ENCODE peak calls at places on chromosomes 13 and 19, in five cellular contexts. One of them, this sample, is unnamed.

GRCh38 chr19:16014923-16015804 is 61.1 kb upstream of the TPM4 start:
- DNase-seq in activated CD8-positive, alpha-beta memory T cell treated with anti-CD3 and anti-CD28 coated beads, Interleukin-2, amount 50 U/mL, for 48 hours: peak
- DNase-seq in AG08396: no peak
- DNase-seq in astrocyte of the spinal cord: no peak
- DNase-seq in NCI-H2171 treated with DMSO at 0.1 percent for 48 hours: no peak
- DNase-seq in this sample: no peak

GRCh38 chr13:37539176-37539575 is 59.4 kb downstream of the POSTN start:
- DNase-seq in activated CD8-positive, alpha-beta memory T cell treated with anti-CD3 and anti-CD28 coated beads, Interleukin-2, amount 50 U/mL, for 48 hours: no peak
- DNase-seq in AG08396: no peak
- DNase-seq in astrocyte of the spinal cord: no peak
- DNase-seq in NCI-H2171 treated with DMSO at 0.1 percent for 48 hours: no peak
- DNase-seq in this sample: no peak

GRCh38 chr19:40225440-40226305 is 816 bp downstream of the CCNP start:
- DNase-seq in activated CD8-positive, alpha-beta memory T cell treated with anti-CD3 and anti-CD28 coated beads, Interleukin-2, amount 50 U/mL, for 48 hours: no peak
- DNase-seq in AG08396: peak
- DNase-seq in astrocyte of the spinal cord: peak
- DNase-seq in NCI-H2171 treated with DMSO at 0.1 percent for 48 hours: no peak
- DNase-seq in this sample: no peak

GRCh38 chr19:41626877-41627276 is at the start of gene CEACAM4:
- DNase-seq in activated CD8-positive, alpha-beta memory T cell treated with anti-CD3 and anti-CD28 coated beads, Interleukin-2, amount 50 U/mL, for 48 hours: no peak
- DNase-seq in AG08396: no peak
- DNase-seq in astrocyte of the spinal cord: no peak
- DNase-seq in NCI-H2171 treated with DMSO at 0.1 percent for 48 hours: no peak
- DNase-seq in this sample: no peak

GRCh38 chr13:93915269-93915809 is 564.1 kb downstream of the DCT start:
- DNase-seq in activated CD8-positive, alpha-beta memory T cell treated with anti-CD3 and anti-CD28 coated beads, Interleukin-2, amount 50 U/mL, for 48 hours: no peak
- DNase-seq in AG08396: peak
- DNase-seq in astrocyte of the spinal cord: peak
- DNase-seq in NCI-H2171 treated with DMSO at 0.1 percent for 48 hours: no peak
- DNase-seq in this sample: no peak

GRCh38 chr19:14089662-14090508 is 666 bp downstream of the SAMD1 start:
- DNase-seq in activated CD8-positive, alpha-beta memory T cell treated with anti-CD3 and anti-CD28 coated beads, Interleukin-2, amount 50 U/mL, for 48 hours: peak
- DNase-seq in AG08396: peak
- DNase-seq in astrocyte of the spinal cord: peak
- DNase-seq in NCI-H2171 treated with DMSO at 0.1 percent for 48 hours: peak
- DNase-seq in this sample: no peak

GRCh38 chr19:1266818-1267440 is 2.2 kb upstream of the CIRBP start:
- DNase-seq in activated CD8-positive, alpha-beta memory T cell treated with anti-CD3 and anti-CD28 coated beads, Interleukin-2, amount 50 U/mL, for 48 hours: peak
- DNase-seq in AG08396: peak
- DNase-seq in astrocyte of the spinal cord: peak
- DNase-seq in NCI-H2171 treated with DMSO at 0.1 percent for 48 hours: no peak
- DNase-seq in this sample: no peak

GRCh38 chr19:19628499-19629134 is 597 bp upstream of the LPAR2 start:
- DNase-seq in activated CD8-positive, alpha-beta memory T cell treated with anti-CD3 and anti-CD28 coated beads, Interleukin-2, amount 50 U/mL, for 48 hours: peak
- DNase-seq in AG08396: no peak
- DNase-seq in astrocyte of the spinal cord: peak
- DNase-seq in NCI-H2171 treated with DMSO at 0.1 percent for 48 hours: peak
- DNase-seq in this sample: no peak

GRCh38 chr19:2207008-2207407 is 29.1 kb downstream of the PLEKHJ1 start:
- DNase-seq in activated CD8-positive, alpha-beta memory T cell treated with anti-CD3 and anti-CD28 coated beads, Interleukin-2, amount 50 U/mL, for 48 hours: no peak
- DNase-seq in AG08396: no peak
- DNase-seq in astrocyte of the spinal cord: no peak
- DNase-seq in NCI-H2171 treated with DMSO at 0.1 percent for 48 hours: no peak
- DNase-seq in this sample: no peak

GRCh38 chr19:3977242-3978143 is 6.6 kb upstream of the DAPK3 start:
- DNase-seq in activated CD8-positive, alpha-beta memory T cell treated with anti-CD3 and anti-CD28 coated beads, Interleukin-2, amount 50 U/mL, for 48 hours: peak
- DNase-seq in AG08396: no peak
- DNase-seq in astrocyte of the spinal cord: no peak
- DNase-seq in NCI-H2171 treated with DMSO at 0.1 percent for 48 hours: no peak
- DNase-seq in this sample: no peak

This sample was measured in GM12864.